ENCODE peak calls at places on chromosome 16, in six cellular contexts. N is mesenchymal stem cell, M is IMR-90, U is mesendoderm, S is neuronal stem cell, J is trophoblast cell. C is an unnamed sample.

GRCh38 chr16:65817066-65817465 is 549.4 kb upstream of the CDH5 start:
- DNase-seq in N (no peak), M (no peak), U (no peak), S (no peak), J (no peak), C (peak; percentile 40)

GRCh38 chr16:86886651-86887050 is 308.3 kb downstream of the FOXL1 start:
- DNase-seq in N (no peak), M (peak; percentile 41), U (peak; percentile 62), S (no peak), J (no peak), C (no peak)

GRCh38 chr16:47026492-47026891 is 53.0 kb upstream of the DNAJA2 start:
- DNase-seq in N (no peak), M (no peak), U (peak; percentile 14), S (no peak), J (no peak), C (no peak)

GRCh38 chr16:68351991-68352431 is 41.2 kb downstream of the PRMT7 start:
- DNase-seq in N (no peak), M (no peak), U (no peak), S (no peak), J (no peak), C (no peak)

GRCh38 chr16:51497541-51498211 is 346.6 kb upstream of the SALL1 start:
- DNase-seq in N (no peak), M (no peak), U (no peak), S (no peak), J (no peak), C (no peak)

GRCh38 chr16:81261049-81261648 is 22.7 kb downstream of the BCO1 start:
- DNase-seq in N (no peak), M (no peak), U (peak; percentile 45), S (no peak), J (no peak), C (peak; percentile 45)

GRCh38 chr16:90048347-90048722 is 28.8 kb downstream of the PRDM7 start:
- DNase-seq in N (no peak), M (no peak), U (no peak), S (no peak), J (no peak), C (no peak)

GRCh38 chr16:80116711-80117110 is 424.1 kb upstream of the DYNLRB2 start:
- DNase-seq in N (no peak), M (no peak), U (no peak), S (no peak), J (no peak), C (no peak)

GRCh38 chr16:86585821-86586611 is 7.7 kb downstream of the FOXL1 start:
- DNase-seq in N (peak; percentile 83), M (peak; percentile 93), U (no peak), S (no peak), J (no peak), C (no peak)

GRCh38 chr16:81623365-81624102 is 155.6 kb upstream of the PLCG2 start:
- DNase-seq in N (peak; percentile 57), M (peak; percentile 43), U (peak; percentile 61), S (peak; percentile 38), J (no peak), C (no peak)

GRCh38 chr16:47035436-47035835 is 62.0 kb upstream of the DNAJA2 start:
- DNase-seq in N (no peak), M (no peak), U (no peak), S (no peak), J (no peak), C (no peak)

GRCh38 chr16:81582655-81583441 is 138.2 kb downstream of the CMIP start:
- DNase-seq in N (no peak), M (no peak), U (peak; percentile 75), S (no peak), J (no peak), C (no peak)

GRCh38 chr16:21036471-21036870 is 114.2 kb downstream of the DNAH3 start:
- DNase-seq in N (no peak), M (no peak), U (no peak), S (no peak), J (no peak), C (no peak)

GRCh38 chr16:65117701-65118448 is 4.0 kb downstream of the CDH11 start:
- DNase-seq in N (peak; percentile 89), M (peak; percentile 90), U (peak; percentile 88), S (peak; percentile 63), J (peak; percentile 16), C (peak; percentile 76)

GRCh38 chr16:72566174-72566573 is 394.2 kb upstream of the PMFBP1 start:
- DNase-seq in N (no peak), M (no peak), U (no peak), S (no peak), J (no peak), C (no peak)

GRCh38 chr16:69482410-69482951 is 58.1 kb downstream of the CYB5B start:
- DNase-seq in N (peak; percentile 52), M (peak; percentile 27), U (no peak), S (no peak), J (no peak), C (no peak)

GRCh38 chr16:51113254-51114125 is 37.6 kb downstream of the SALL1 start:
- DNase-seq in N (no peak), M (no peak), U (no peak), S (peak; percentile 50), J (no peak), C (peak; percentile 36)

GRCh38 chr16:66930189-66930588 is 4.0 kb downstream of the CIAO2B start:
- DNase-seq in N (peak; percentile 63), M (peak; percentile 85), U (no peak), S (no peak), J (peak; percentile 65), C (no peak)

GRCh38 chr16:11312718-11313492 is 31.8 kb upstream of the PRM1 start:
- DNase-seq in N (peak; percentile 60), M (peak; percentile 78), U (peak; percentile 86), S (no peak), J (peak; percentile 70), C (peak; percentile 74)

GRCh38 chr16:88331989-88332920 is 50.5 kb upstream of the ZNF469 start:
- DNase-seq in N (peak; percentile 100), M (peak; percentile 100), U (peak; percentile 8), S (no peak), J (peak; percentile 30), C (no peak)

GRCh38 chr16:12178251-12178990 is 201.9 kb downstream of the SNX29 start:
- DNase-seq in N (peak; percentile 78), M (peak; percentile 83), U (no peak), S (no peak), J (no peak), C (no peak)

GRCh38 chr16:24381470-24382118 is 125.5 kb downstream of the CACNG3 start:
- DNase-seq in N (no peak), M (no peak), U (no peak), S (no peak), J (no peak), C (peak; percentile 40)

GRCh38 chr16:16162591-16162990 is 60.7 kb downstream of the ABCC6 start:
- DNase-seq in N (no peak), M (no peak), U (no peak), S (no peak), J (no peak), C (no peak)

GRCh38 chr16:63461248-63461841 is 1425.1 kb upstream of the CDH8 start:
- DNase-seq in N (peak; percentile 65), M (peak; percentile 44), U (peak; percentile 63), S (peak; percentile 59), J (no peak), C (peak; percentile 28)

GRCh38 chr16:50534958-50535357 is 13.2 kb upstream of the NKD1 start:
- DNase-seq in N (no peak), M (no peak), U (no peak), S (no peak), J (no peak), C (no peak)

GRCh38 chr16:73813523-73813922 is 483.1 kb upstream of the PSMD7 start:
- DNase-seq in N (no peak), M (no peak), U (no peak), S (no peak), J (no peak), C (peak; percentile 30)

GRCh38 chr16:55039042-55039441 is 108.4 kb downstream of the IRX5 start:
- DNase-seq in N (no peak), M (no peak), U (no peak), S (no peak), J (no peak), C (no peak)

GRCh38 chr16:69346683-69347082 is 4.9 kb downstream of the TMED6 start:
- DNase-seq in N (no peak), M (no peak), U (no peak), S (no peak), J (no peak), C (no peak)

GRCh38 chr16:88013091-88013609 is 61.9 kb downstream of the BANP start:
- DNase-seq in N (peak; percentile 77), M (peak; percentile 11), U (no peak), S (no peak), J (no peak), C (no peak)

GRCh38 chr16:5071681-5072333 is at the start of gene ALG1:
- DNase-seq in N (peak; percentile 87), M (peak; percentile 82), U (peak; percentile 91), S (peak; percentile 78), J (peak; percentile 84), C (peak; percentile 86)
- H3K4ac ChIP-seq in N (peak within 1 kb of the TSS; percentile 92), M (peak within 1 kb of the TSS; percentile 84), U (peak within 1 kb of the TSS; percentile 21), S (no peak within 1 kb of the TSS), J (peak within 1 kb of the TSS; percentile 35), C (no peak within 1 kb of the TSS)

DNA sequence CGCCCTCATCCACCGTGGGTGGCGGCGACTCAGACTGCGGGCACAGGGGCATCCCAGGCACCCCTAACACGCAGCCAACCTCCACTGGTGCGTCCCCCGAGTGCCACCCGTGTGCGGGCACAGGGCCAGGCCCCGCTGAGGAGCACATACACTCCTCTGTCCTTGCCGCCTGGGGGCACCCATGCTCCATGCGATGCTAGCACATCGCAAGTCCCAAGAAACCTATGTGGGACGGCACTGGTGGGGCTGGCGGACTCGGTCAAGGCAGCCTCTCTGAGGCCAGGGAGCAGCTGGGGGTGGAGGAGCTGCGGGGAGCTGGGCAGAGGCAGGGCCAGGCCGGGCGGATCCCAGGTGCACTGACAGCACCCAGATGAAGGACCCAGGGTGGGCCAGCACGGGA is 4.0 kb downstream of the ZNF598 start:
- DNase-seq in N (no peak), M (no peak), U (no peak), S (no peak), J (no peak), C (peak; percentile 70)
- H2BK5ac ChIP-seq in N (no peak overlapping the region), M (no peak overlapping the region), U (no peak overlapping the region), S (peak overlapping the region; percentile 45), J (no peak overlapping the region), C (no peak overlapping the region)

GRCh38 chr16:85235988-85236831 is 123.9 kb upstream of the CIBAR2 start:
- DNase-seq in N (peak; percentile 67), M (no peak), U (no peak), S (no peak), J (no peak), C (no peak)

GRCh38 chr16:85234310-85235235 is 122.3 kb upstream of the CIBAR2 start:
- DNase-seq in N (peak; percentile 89), M (peak; percentile 85), U (peak; percentile 98), S (peak; percentile 91), J (peak; percentile 54), C (peak; percentile 97)

GRCh38 chr16:85231959-85232358 is 119.7 kb upstream of the CIBAR2 start:
- DNase-seq in N (no peak), M (no peak), U (no peak), S (no peak), J (no peak), C (no peak)

GRCh38 chr16:85232369-85233142 is 120.3 kb upstream of the CIBAR2 start:
- DNase-seq in N (no peak), M (no peak), U (no peak), S (no peak), J (no peak), C (no peak)

GRCh38 chr16:85233520-85233919 is 121.2 kb upstream of the CIBAR2 start:
- DNase-seq in N (no peak), M (no peak), U (no peak), S (no peak), J (no peak), C (no peak)
- H3K4ac ChIP-seq in N (peak overlapping the region; percentile 65), M (peak overlapping the region; percentile 43), U (no peak overlapping the region), S (no peak overlapping the region), J (peak overlapping the region; percentile 17), C (no peak overlapping the region)

GRCh38 chr16:58211245-58211644 is 13.3 kb upstream of the CSNK2A2 start:
- DNase-seq in N (no peak), M (no peak), U (peak; percentile 40), S (no peak), J (no peak), C (no peak)
- H2BK5ac ChIP-seq in N (no peak overlapping the region), M (no peak overlapping the region), U (no peak overlapping the region), S (no peak overlapping the region), J (no peak overlapping the region), C (no peak overlapping the region)